ENCODE peak calls at places on chromosomes 11 and 22, in four cellular contexts. R is WTC11, F is K562, I is GM12878. N is an unnamed sample.

GRCh38 chr11:66848671-66849500 is 5.6 kb downstream of the RCE1 start:
- DNase-seq in I (no peak), R (no peak), F (no peak), N (no peak)

GRCh38 chr11:63404536-63404935 is 35.0 kb downstream of the SLC22A9 start:
- DNase-seq in I (no peak), R (no peak), F (no peak), N (peak)

GRCh38 chr11:78922886-78923625 is 348.4 kb upstream of the NARS2 start:
- DNase-seq in R (no peak), I (no peak), F (no peak), N (no peak)

GRCh38 chr11:125070699-125071254 is 7.7 kb downstream of the SLC37A2 start:
- DNase-seq in R (no peak), I (peak), F (peak), N (peak)

GRCh38 chr11:35826949-35827348 is 116.9 kb upstream of the LDLRAD3 start:
- DNase-seq in F (no peak), I (no peak), R (no peak), N (no peak)

GRCh38 chr22:44159230-44159629 is 21.5 kb upstream of the PARVG start:
- DNase-seq in I (no peak), R (no peak), F (no peak), N (no peak)

GRCh38 chr11:65500262-65501004 is 1.6 kb downstream of the MALAT1 start:
- DNase-seq in F (peak), I (no peak), R (no peak), N (no peak)

GRCh38 chr11:122108192-122108799 is 7.7 kb downstream of the BLID start:
- DNase-seq in I (no peak), R (peak), F (peak), N (peak)

GRCh38 chr11:121451178-121451981 is 734 bp upstream of the SORL1 start:
- DNase-seq in F (no peak), R (no peak), I (no peak), N (peak)

GRCh38 chr11:911031-911889 is 650 bp upstream of the CHID1 start:
- DNase-seq in R (peak), I (no peak), F (peak), N (no peak)

GRCh38 chr11:12744831-12745502 is 70.7 kb downstream of the TEAD1 start:
- DNase-seq in R (no peak), F (no peak), I (no peak), N (no peak)

GRCh38 chr11:99425596-99425995 is 404.8 kb downstream of the CNTN5 start:
- DNase-seq in I (no peak), R (no peak), F (no peak), N (no peak)

GRCh38 chr22:50271519-50271970 is 1.4 kb upstream of the MAPK11 start:
- DNase-seq in I (no peak), R (peak), F (peak), N (peak)

GRCh38 chr11:90757851-90758494 is 535.1 kb upstream of the CHORDC1 start:
- DNase-seq in R (no peak), F (no peak), I (no peak), N (no peak)

GRCh38 chr11:107591446-107592236 is 694 bp downstream of the ELMOD1 start:
- DNase-seq in R (peak), F (no peak), I (no peak), N (no peak)

GRCh38 chr11:114773541-114774338 is 95.4 kb downstream of the NXPE2 start:
- DNase-seq in F (no peak), I (no peak), R (no peak), N (no peak)

GRCh38 chr11:68659158-68659921 is 25.0 kb upstream of the GAL start:
- DNase-seq in F (peak), R (no peak), I (no peak), N (peak)

GRCh38 chr22:46799626-46800025 is 37.2 kb downstream of the TBC1D22A start:
- DNase-seq in I (no peak), R (no peak), F (no peak), N (no peak)

GRCh38 chr11:69403556-69404215 is 77.8 kb upstream of the LINC01488 start:
- DNase-seq in R (no peak), I (no peak), F (no peak), N (no peak)

GRCh38 chr11:74010306-74010981 is 1.6 kb upstream of the UCP3 start:
- DNase-seq in I (no peak), R (no peak), F (peak), N (no peak)

GRCh38 chr11:82988936-82989627 is 82.6 kb downstream of the RAB30 start:
- DNase-seq in I (no peak), R (no peak), F (peak), N (peak)

GRCh38 chr11:2202071-2202899 is 30.7 kb upstream of the TH start:
- DNase-seq in R (no peak), F (no peak), I (no peak), N (no peak)

GRCh38 chr22:28395920-28396447 is 283.7 kb downstream of the TTC28 start:
- DNase-seq in F (peak), I (no peak), R (no peak), N (peak)

GRCh38 chr11:17805043-17805442 is 70.5 kb downstream of the KCNC1 start:
- DNase-seq in F (no peak), R (no peak), I (no peak), N (no peak)

GRCh38 chr11:42161886-42162285 is 702.4 kb upstream of the LRRC4C start:
- DNase-seq in I (no peak), R (no peak), F (no peak), N (no peak)

GRCh38 chr11:22193348-22194051 is 615 bp downstream of the ANO5 start:
- DNase-seq in F (peak), R (peak), I (no peak), N (no peak)

GRCh38 chr22:28252539-28252938 is 333.5 kb upstream of the PITPNB start:
- DNase-seq in F (no peak), I (no peak), R (no peak), N (no peak)

DNA sequence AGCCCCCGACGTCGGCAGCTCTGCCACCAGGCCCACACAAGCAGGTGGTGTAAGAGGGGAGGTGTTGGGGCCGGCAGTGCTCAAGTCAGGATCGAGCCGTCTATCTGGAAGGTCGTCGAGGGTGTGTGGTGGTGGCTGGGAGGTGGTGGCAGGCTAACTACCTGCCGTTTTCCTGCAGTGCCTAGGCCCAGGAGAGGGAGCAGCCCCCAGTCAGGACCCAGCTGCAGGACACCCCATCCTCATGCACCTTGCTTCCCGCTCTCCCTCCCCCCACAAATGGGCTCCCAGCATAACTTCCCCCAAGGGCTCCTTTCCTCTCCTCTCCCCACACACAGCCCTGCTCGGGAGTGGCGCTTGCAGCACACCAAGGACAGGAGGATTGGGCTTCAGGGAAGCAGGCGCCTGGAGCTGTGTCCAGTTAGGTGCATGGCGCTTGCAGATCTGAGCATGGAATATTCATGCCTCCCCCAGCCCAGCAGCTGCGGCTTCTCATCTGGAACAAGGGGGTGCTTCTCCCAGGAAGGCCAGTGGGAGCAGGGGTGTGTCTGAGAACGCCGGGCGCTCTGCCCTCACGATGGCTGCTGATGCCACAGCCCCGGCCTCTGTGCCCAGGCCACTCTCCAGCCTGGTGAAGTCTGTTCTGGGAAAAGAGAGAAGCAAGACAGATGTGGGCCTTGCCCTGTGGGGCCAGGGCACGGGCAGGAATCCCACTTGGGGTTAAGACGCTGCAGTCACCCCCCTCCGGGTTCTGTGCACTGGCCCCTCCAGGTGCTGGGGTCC is 127.7 kb downstream of the IGLL1 start:
- DNase-seq in F (no peak), R (no peak), I (no peak), N (no peak)
- TF ChIP-seq NR2C2 in F (no peak), R (no peak), I (no peak), N (no peak)

GRCh38 chr11:33719587-33719986 is 16.6 kb downstream of the CD59 start:
- DNase-seq in R (no peak), I (no peak), F (no peak), N (no peak)
- TF ChIP-seq CTCF in R (no peak), I (no peak), F (no peak), N (no peak)

DNA sequence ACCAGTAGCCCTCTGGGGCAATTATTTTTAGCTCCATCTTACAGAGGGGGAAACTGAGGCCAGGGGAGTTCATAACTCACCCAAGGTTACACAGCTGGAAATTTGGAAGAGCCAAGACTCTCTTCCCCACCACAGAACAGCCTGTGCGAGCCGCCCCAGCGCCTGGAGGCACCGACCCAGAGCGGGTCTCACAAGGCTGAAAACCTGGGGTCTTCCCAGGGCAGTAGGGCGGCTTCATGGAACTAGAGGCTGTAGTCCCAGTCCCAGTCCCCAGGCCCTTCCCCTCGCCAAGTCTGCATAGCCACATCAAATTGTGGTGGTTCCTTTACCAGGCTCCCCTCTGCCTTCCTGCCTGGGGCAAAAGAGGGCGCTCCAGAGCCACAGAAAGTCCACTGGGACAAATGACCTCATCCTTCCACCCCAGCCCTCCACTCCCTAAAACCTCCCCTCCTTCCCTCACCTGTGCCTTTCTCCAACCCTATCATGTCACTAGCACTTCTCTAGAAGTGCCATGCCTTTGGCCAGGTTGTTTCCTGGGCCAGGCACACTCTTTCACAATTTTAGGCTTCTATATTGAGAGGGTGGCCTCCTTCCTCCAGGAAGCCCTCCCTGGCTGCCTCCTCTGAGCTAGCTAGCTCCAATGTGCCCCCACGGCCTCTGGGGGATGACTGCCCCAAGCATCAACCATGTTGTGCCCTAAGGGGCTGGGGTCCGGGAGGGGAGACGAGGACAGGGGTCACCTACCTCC is 15.2 kb upstream of the CDC42EP1 start:
- DNase-seq in I (no peak), F (peak), R (peak), N (peak)
- TF ChIP-seq NR2C2 in I (no peak), F (no peak), R (no peak), N (no peak)

DNA sequence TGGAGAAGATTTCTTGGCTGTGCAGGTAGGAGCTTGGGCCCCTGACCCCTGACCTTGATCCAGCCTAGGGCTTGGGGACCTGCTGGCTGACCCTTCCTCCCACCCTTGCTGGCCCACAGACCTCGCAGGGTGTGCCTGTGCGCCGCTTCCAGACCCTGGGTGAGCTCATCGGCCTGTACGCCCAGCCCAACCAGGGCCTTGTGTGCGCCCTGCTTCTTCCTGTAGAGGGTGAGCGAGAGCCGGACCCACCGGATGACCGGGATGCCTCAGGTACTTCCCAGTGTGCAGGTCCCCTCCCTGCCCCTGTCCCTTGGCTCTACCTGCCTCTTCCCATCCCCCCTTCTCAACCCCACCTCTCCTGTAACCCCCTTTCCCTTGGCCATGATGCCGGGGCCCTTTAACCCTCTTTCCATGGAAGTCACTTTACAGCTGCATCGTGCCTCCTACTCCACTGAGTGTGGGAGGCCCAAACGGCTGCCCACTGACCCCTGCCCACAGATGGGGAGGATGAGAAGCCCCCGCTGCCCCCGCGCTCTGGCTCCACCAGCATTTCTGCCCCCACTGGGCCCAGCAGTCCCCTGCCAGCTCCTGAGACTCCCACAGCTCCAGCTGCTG is 3.8 kb downstream of the INPPL1 start:
- DNase-seq in R (no peak), I (no peak), F (no peak), N (no peak)
- TF ChIP-seq CTCF in R (no peak), I (no peak), F (no peak), N (no peak)

GRCh38 chr11:20873054-20873453 is 203.7 kb downstream of the NELL1 start:
- DNase-seq in I (no peak), R (peak), F (peak), N (peak)
- TF ChIP-seq NR2C2 in I (no peak), R (no peak), F (no peak), N (no peak)

GRCh38 chr11:8230921-8231847 is 32.5 kb downstream of the LMO1 start:
- DNase-seq in R (no peak), I (no peak), F (no peak), N (no peak)

GRCh38 chr11:8231979-8232378 is 31.7 kb downstream of the LMO1 start:
- DNase-seq in I (no peak), R (no peak), F (no peak), N (no peak)

GRCh38 chr11:8229299-8230177 is 34.1 kb downstream of the LMO1 start:
- DNase-seq in I (no peak), F (no peak), R (no peak), N (no peak)

GRCh38 chr11:8232414-8232813 is 31.3 kb downstream of the LMO1 start:
- DNase-seq in R (no peak), I (no peak), F (no peak), N (no peak)

GRCh38 chr11:8230178-8230859 is 33.4 kb downstream of the LMO1 start:
- DNase-seq in F (peak), I (no peak), R (no peak), N (no peak)
- TF ChIP-seq CTCF in F (no peak), I (no peak), R (no peak), N (no peak)

DNA sequence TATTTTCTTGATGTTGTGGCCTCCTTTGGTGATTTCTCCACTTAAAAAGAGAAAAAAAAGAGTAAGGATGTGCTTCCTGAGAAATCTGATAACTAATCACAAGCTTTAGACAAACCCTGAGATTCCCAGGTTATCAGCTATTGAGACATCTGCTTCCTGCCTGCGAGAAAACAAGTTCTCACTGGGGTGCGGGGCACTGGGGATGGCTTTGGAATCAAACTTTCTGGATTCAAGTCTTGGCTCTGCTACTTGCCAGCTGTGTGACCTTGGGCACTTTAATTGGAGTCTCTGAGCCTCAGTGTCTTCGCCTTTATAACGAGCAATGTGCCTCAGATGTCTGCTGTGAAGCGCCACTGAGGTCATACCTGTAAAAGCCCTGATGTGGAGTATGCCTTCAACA is 152.5 kb upstream of the NAV2 start:
- DNase-seq in R (no peak), F (no peak), I (no peak), N (no peak)
- TF ChIP-seq NR2C2 in R (no peak), F (no peak), I (no peak), N (no peak)

N was measured in HepG2.